ENCODE peak calls at places on chromosomes 12 and 14, in six cellular contexts. Z is fibroblast of lung, B is uterus, T is cardiac muscle cell, K is brain microvascular endothelial cell, W is heart left ventricle. R is an unnamed sample.

GRCh38 chr14:93940437-93940836 is 13.3 kb downstream of the FAM181A start:
- DNase-seq in Z (no peak), T (no peak), K (no peak), W (no peak), B (no peak), R (no peak)

GRCh38 chr12:6069452-6070093 is 54.9 kb downstream of the VWF start:
- DNase-seq in W (no peak), B (no peak), Z (peak), T (no peak), K (peak), R (peak)

GRCh38 chr14:92934196-92935085 is 11.5 kb downstream of the CHGA start:
- DNase-seq in K (no peak), B (no peak), Z (no peak), T (no peak), W (no peak), R (no peak)

GRCh38 chr14:68401320-68401719 is 391.5 kb downstream of the ZFP36L1 start:
- DNase-seq in Z (no peak), W (no peak), B (no peak), T (no peak), K (no peak), R (no peak)

GRCh38 chr14:63893701-63894458 is 41.1 kb downstream of the SYNE2 start:
- DNase-seq in B (peak), K (peak), T (peak), Z (peak), W (peak), R (peak)

GRCh38 chr14:80275208-80275850 is 64.0 kb upstream of the DIO2 start:
- DNase-seq in W (no peak), T (no peak), Z (peak), B (no peak), K (peak), R (no peak)

GRCh38 chr12:89901319-89901718 is 192.7 kb upstream of the ATP2B1 start:
- DNase-seq in T (peak), W (no peak), K (no peak), B (no peak), Z (no peak), R (no peak)

GRCh38 chr12:94722664-94723063 is 72.3 kb upstream of the TMCC3 start:
- DNase-seq in B (no peak), T (no peak), K (no peak), Z (no peak), W (no peak), R (no peak)

GRCh38 chr14:99910337-99911268 is 117.4 kb downstream of the EML1 start:
- DNase-seq in W (no peak), K (peak), Z (peak), B (no peak), T (no peak), R (peak)

GRCh38 chr12:117441751-117442150 is 80.3 kb upstream of the NOS1 start:
- DNase-seq in K (peak), W (peak), T (no peak), B (no peak), Z (no peak), R (no peak)

GRCh38 chr12:88876867-88877266 is 296.6 kb upstream of the KITLG start:
- DNase-seq in K (no peak), W (no peak), T (no peak), B (no peak), Z (no peak), R (no peak)

GRCh38 chr14:94474581-94475031 is 1.4 kb downstream of the SERPINA9 start:
- DNase-seq in T (no peak), B (no peak), K (peak), W (no peak), Z (no peak), R (no peak)

DNA sequence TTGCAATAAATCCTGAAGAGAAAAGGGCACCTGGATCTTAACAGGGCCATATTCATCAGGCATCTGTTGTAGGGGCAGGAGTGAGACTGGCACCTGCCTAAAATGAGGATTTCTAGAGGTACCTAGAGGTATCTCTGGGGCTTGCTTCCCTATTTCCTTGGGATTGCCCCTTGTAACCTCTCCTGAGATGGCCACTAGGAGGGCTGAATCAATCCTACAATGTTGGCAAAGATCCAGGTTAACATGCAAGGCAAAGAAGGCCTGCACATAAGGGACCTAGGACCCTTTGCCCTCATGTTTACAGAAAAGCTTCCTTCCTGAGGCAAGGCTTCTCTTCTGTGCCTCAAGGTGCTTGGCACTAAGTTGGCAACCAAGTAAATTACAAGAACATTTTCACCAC is 25.8 kb upstream of the CLEC4E start:
- DNase-seq in W (no peak), B (no peak), Z (no peak), T (no peak), K (no peak), R (no peak)
- TF ChIP-seq CTCF in W (no peak), B (no peak), Z (no peak), T (no peak), K (peak), R (no peak)

DNA sequence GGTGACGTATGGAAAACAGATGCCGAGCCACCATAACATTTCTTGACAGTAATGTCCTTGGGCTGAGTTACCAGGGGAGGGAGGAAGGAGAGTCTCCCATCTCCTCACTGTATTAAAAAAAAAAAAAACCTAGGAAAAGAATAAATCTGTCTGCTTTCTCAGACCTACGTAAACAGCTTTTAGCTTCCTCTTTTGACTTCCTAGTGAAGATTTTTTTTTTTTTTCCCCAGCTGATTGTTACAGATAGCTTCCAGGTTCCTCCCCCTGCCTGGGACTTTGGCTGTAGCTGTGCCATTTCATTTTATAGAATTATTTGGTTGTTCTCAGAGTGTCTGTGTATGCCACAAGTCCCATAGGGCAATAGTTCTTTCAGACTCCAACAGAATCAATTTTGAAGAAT is 23.0 kb upstream of the GNS start:
- DNase-seq in T (no peak), K (no peak), Z (no peak), B (no peak), W (no peak), R (no peak)
- H3K4me3 ChIP-seq in T (no peak), K (no peak), Z (no peak), B (no peak), W (peak), R (no peak)

GRCh38 chr14:34331728-34332623 is 130.1 kb downstream of the SPTSSA start:
- DNase-seq in Z (peak), B (peak), K (peak), W (peak), T (peak), R (no peak)
- H3K27ac ChIP-seq in Z (no peak), B (no peak), K (no peak), W (no peak), T (peak), R (peak)

GRCh38 chr12:107126688-107127481 is 33.5 kb upstream of the CRY1 start:
- DNase-seq in W (no peak), K (peak), B (no peak), Z (no peak), T (no peak), R (no peak)
- TF ChIP-seq CTCF in W (no peak), K (peak), B (no peak), Z (peak), T (peak), R (peak)

GRCh38 chr12:32131666-32132065 is 25.0 kb downstream of the BICD1 start:
- DNase-seq in T (no peak), W (no peak), Z (no peak), B (no peak), K (no peak), R (no peak)
- H3K4me3 ChIP-seq in T (no peak), W (no peak), Z (no peak), B (no peak), K (no peak), R (no peak)